ENCODE peak calls at places on chromosomes 16 and 17, in four cellular contexts. S, Q, G and U are unnamed samples. For H3K4me1 and H3F3A, the result is how much of the 10 kb centered on the place peaks cover.

GRCh38 chr17:31130286-31131224 is 35.8 kb downstream of the NF1 start:
- DNase-seq in S (no peak), G (peak), Q (peak), U (no peak)

GRCh38 chr16:57341441-57342303 is 16.9 kb upstream of the CCL22 start:
- DNase-seq in G (no peak), Q (no peak), S (peak), U (peak)

GRCh38 chr17:40111221-40112128 is 10.3 kb upstream of the MSL1 start:
- DNase-seq in G (peak), S (peak), Q (peak), U (peak)

GRCh38 chr17:44331249-44331760 is 6.7 kb upstream of the SLC25A39 start:
- DNase-seq in Q (peak), S (peak), G (peak), U (peak)

GRCh38 chr17:12667299-12667958 is 1.7 kb downstream of the MYOCD start:
- DNase-seq in G (peak), Q (peak), S (peak), U (no peak)

GRCh38 chr17:36614974-36615373 is 13.6 kb downstream of the MRM1 start:
- DNase-seq in Q (no peak), S (no peak), G (peak), U (no peak)

GRCh38 chr16:56332464-56333079 is 92.8 kb downstream of the AMFR start:
- DNase-seq in G (peak), Q (peak), S (peak), U (peak)

GRCh38 chr16:4728676-4729075 is 5.4 kb downstream of the ANKS3 start:
- DNase-seq in S (no peak), Q (no peak), G (no peak), U (no peak)

GRCh38 chr17:45063198-45063597 is 2.1 kb downstream of the NMT1 start:
- DNase-seq in G (no peak), S (peak), Q (no peak), U (no peak)

GRCh38 chr16:87324411-87325275 is 7.5 kb upstream of the C16orf95 start:
- DNase-seq in G (peak), Q (peak), S (peak), U (no peak)

GRCh38 chr17:61416540-61417363 is 17.1 kb downstream of the TBX2 start:
- DNase-seq in G (peak), Q (peak), S (peak), U (peak)

GRCh38 chr17:19410875-19411291 is at the start of gene RNF112:
- DNase-seq in Q (peak), G (peak), S (peak), U (no peak)

GRCh38 chr17:45929344-45929743 is 35.0 kb downstream of the MAPT start:
- DNase-seq in S (no peak), G (no peak), Q (no peak), U (no peak)

GRCh38 chr16:88705076-88705684 is 1.0 kb downstream of the RNF166 start:
- DNase-seq in S (peak), Q (no peak), G (no peak), U (no peak)

GRCh38 chr17:6454495-6455320 is 10.5 kb downstream of the PIMREG start:
- DNase-seq in S (no peak), G (peak), Q (peak), U (no peak)

GRCh38 chr16:26795184-26795583 is 271.5 kb upstream of the C16orf82 start:
- DNase-seq in Q (peak), S (no peak), G (peak), U (no peak)

GRCh38 chr16:22213236-22213635 is 7.2 kb downstream of the EEF2K start:
- DNase-seq in G (no peak), Q (no peak), S (no peak), U (no peak)

GRCh38 chr17:79616801-79617200 is 6.0 kb upstream of the RBFOX3 start:
- DNase-seq in S (no peak), Q (no peak), G (no peak), U (no peak)

GRCh38 chr17:81440511-81441244 is 45.4 kb downstream of the BAHCC1 start:
- DNase-seq in S (peak), G (peak), Q (peak), U (no peak)

GRCh38 chr17:48483471-48484131 is 47.2 kb downstream of the HOXB1 start:
- DNase-seq in S (peak), Q (peak), G (no peak), U (peak)

GRCh38 chr17:78544876-78545755 is 32.1 kb downstream of the DNAH17 start:
- DNase-seq in Q (no peak), S (no peak), G (no peak), U (no peak)

GRCh38 chr16:22035094-22035675 is 27.3 kb downstream of the MOSMO start:
- DNase-seq in S (no peak), G (no peak), Q (peak), U (no peak)

GRCh38 chr17:2990396-2990795 is 73.0 kb downstream of the OR1D5 start:
- DNase-seq in S (no peak), G (no peak), Q (no peak), U (no peak)

GRCh38 chr17:28760987-28761562 is 17.3 kb downstream of the TRAF4 start:
- DNase-seq in G (peak), S (peak), Q (peak), U (peak)

GRCh38 chr16:15073101-15073500 is 17.2 kb upstream of the NTAN1 start:
- DNase-seq in G (no peak), Q (no peak), S (no peak), U (no peak)

GRCh38 chr17:80959330-80960036 is 32.2 kb upstream of the CHMP6 start:
- DNase-seq in Q (no peak), S (peak), G (no peak), U (peak)

GRCh38 chr17:71438631-71439146 is 682.1 kb upstream of the SOX9 start:
- DNase-seq in S (peak), G (no peak), Q (no peak), U (peak)

GRCh38 chr17:71444011-71444574 is 676.7 kb upstream of the SOX9 start:
- DNase-seq in Q (no peak), G (no peak), S (no peak), U (no peak)

GRCh38 chr17:71440513-71440912 is 680.3 kb upstream of the SOX9 start:
- DNase-seq in Q (no peak), S (no peak), G (no peak), U (no peak)

GRCh38 chr17:71437176-71437575 is 683.6 kb upstream of the SOX9 start:
- DNase-seq in S (no peak), G (no peak), Q (no peak), U (no peak)

DNA sequence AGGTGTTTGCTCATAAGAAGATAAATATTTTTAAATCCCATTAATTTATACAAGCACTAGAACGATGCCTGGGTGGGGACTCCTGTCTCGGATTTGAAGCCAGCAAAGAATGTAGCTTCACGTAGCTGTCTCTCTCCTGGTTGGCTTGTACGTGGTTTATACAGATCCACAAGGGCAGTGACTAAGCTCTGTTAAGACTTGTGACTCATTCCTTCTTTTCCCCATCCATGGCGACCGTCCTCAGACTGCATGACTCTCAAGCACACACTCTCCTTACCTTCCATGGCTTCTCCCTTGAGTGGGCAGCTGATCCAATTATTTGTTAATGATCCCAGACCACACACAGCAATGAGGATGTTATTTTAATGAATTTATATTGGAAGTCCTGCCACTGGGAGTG is 679.7 kb upstream of the SOX9 start:
- DNase-seq in G (no peak), S (peak), Q (no peak), U (peak)
- H3K4me1 ChIP-seq in G (under half), S (under half), Q (under half), U (under half)

DNA sequence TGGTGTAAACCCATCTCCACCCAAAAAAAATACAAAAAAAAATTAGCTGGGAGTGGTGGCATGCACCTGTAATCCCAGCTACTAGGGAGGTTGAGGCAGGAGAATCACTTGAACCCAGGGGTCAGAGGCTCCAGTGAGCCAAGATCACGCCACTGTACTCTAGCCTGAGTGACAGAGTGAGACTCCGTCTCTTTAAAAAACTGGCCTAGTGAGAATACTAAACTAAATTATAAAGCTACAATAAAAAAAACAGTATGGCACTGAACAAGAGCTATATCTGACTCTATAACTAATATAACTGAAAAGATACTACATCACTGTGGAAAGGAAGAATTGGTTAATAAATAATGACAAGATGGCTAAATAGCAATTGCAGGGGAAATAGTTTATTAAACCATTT is 6.4 kb downstream of the SMURF2 start:
- DNase-seq in Q (no peak), S (no peak), G (no peak), U (no peak)
- H3F3A ChIP-seq in Q (under half), S (half or more), G (under half), U (half or more)

DNA sequence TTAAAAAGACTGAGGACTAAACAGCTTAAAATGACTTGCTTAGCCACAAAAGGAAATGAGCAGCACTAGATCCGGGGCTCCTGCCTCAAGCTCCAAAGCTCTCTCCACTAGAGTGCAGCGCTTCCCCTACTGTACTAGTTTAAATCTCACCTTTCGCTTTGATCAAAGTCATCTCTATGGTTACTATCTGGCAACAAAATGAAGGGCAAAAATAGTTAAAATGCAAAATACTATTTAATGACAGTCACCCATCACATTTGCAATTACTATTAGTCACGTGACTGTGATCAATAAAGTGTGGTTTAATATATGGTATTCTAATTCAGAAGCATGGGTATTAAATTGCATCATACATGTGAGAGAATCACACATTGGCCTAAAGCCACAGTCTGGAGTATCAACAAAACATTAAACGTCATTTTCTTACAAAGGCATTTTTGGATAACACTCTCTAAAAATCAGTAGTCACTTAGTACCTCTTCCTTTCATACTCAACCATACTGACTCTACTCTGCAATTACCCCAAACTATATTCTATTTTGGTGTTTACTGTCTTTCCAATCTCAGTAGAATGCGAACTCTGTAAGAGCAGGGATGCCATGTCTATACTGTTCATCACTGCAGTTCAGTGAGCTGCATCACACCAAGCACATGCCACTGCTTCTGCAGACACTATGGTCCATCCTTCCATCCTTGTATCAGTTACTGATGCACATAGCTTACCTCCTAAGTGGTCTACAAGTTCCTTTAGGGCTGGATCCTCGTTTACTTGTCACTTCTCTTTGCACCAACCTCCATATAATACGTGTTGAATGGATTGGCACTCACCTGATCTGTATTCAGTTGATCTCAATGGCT is 6.2 kb downstream of the PSMD12 start:
- DNase-seq in G (peak), Q (peak), S (peak), U (no peak)
- H3K4me1 ChIP-seq in G (under half), Q (under half), S (under half), U (under half)

GRCh38 chr17:50047083-50047482 is 8.8 kb upstream of the ITGA3 start:
- DNase-seq in S (no peak), G (no peak), Q (no peak), U (no peak)

GRCh38 chr17:50048146-50048720 is 7.7 kb upstream of the ITGA3 start:
- DNase-seq in Q (no peak), S (no peak), G (no peak), U (no peak)

GRCh38 chr17:50046667-50047066 is 9.2 kb upstream of the ITGA3 start:
- DNase-seq in Q (no peak), S (no peak), G (no peak), U (no peak)

GRCh38 chr17:50048988-50049387 is 6.9 kb upstream of the ITGA3 start:
- DNase-seq in Q (no peak), G (no peak), S (no peak), U (no peak)

DNA sequence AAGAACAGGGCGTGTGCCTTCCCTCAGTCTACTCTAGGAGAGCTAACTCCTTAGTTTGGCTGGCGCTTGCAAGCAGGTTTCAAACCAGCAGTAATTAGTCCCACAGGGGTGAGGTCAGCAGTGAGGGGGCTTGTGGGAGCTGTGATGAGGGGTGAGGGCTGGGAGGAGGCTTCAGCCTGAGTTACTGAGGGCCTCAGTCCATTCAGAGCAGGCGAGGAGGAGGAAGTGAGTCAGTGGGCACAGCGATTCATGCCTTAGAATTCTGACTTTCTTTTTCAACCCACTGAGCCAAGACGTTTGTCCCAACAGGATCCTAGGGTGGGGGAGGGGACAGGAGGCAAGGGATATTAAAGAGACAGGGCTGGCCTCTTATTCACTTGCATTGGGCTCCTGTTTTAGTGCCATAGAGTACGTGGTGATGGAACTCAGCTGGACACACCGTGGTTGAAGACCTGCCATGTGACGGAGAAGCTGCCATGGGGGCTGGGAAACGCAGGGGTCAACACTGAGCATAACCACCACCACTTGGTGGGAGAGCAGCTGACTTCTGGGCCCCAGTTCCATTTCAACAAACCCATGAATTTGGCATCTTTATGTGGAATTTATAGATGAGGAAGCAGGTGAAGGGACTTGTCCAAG is 8.3 kb upstream of the ITGA3 start:
- DNase-seq in Q (no peak), G (no peak), S (peak), U (no peak)
- H3F3A ChIP-seq in Q (under half), G (under half), S (under half), U (under half)

DNA sequence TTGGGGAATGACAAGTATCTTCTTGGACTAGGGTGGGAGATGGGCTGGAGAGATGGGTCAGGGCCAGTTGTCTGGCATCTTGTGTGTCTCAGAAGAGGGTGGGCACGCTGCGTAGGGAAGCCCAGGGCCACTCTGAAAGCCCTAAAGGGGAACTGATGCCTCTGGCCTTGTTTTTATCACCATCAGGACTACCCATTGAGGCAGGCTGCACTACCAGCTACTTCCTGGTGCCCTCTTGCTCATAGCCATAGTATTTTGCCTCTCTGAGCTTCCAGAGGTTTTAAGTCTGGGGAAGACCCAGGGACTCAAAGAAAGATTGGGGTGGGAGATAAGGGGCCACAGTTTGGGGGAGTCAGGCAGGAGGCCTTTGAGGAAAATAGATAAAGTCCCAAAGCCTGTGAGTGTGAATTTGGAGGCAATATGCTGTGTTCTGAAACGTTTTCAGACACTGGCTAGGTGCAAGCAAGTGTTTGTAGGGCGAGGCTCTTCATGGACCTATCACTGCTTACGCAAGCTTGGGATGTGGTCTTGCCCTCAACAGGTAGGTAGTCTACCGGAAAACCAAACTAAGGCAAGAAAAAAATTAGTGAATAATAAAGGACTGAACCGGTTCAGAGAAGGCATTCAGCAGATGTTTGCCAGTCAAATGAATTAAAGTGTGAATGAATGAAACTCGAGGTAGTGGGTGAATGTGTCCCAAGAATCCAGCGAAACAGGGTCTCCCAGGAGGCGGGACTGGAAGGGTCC is 688 bp upstream of the ITGB3 start:
- DNase-seq in G (no peak), Q (peak), S (no peak), U (no peak)
- H3K4me1 ChIP-seq in G (under half), Q (under half), S (under half), U (under half)

DNA sequence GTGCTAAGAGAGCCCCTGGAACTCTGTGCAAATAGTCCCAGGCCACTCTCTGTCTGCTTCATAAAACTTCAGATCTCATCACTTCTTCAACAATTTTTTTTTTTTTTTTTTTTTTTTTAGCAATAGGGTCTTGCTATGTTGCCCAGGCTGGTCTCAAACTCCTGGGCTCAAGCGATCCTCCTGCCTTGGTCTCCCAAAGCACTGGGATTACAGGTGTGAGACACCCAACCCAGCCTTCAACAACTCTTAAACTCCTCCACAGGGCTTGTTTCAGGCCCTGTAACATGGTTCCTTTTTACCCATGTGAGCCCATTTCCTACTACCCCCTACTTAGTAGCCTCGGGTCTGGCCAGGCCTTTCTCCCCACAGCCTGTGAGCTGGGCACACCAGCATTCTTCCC is 39.3 kb upstream of the ICAM2 start:
- DNase-seq in G (no peak), S (no peak), Q (no peak), U (no peak)
- H3F3A ChIP-seq in G (under half), S (under half), Q (under half), U (half or more)

GRCh38 chr17:1004769-1005295 is 7.9 kb downstream of the TIMM22 start:
- DNase-seq in Q (no peak), S (no peak), G (no peak), U (no peak)
- H3K4me1 ChIP-seq in Q (under half), S (under half), G (under half), U (under half)

DNA sequence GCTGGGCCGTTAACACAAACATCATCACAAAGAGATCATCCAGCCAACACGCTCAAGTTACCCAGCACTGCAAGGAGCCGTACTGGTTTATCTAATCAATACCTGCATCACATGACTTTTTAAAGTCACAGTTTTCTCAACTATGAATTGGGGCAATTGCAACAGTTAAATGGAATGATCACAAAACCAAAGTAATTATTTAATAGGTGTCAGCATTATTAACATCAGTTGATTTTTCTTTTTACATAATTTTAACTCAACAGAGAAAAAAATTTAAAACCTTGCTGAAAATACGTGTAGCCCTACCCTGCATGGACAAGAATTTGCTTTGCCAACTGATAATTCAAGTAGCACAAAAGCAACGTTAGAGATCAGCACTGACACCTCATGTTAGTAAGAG is 95.7 kb upstream of the SOX9 start:
- DNase-seq in Q (no peak), S (no peak), G (no peak), U (no peak)
- H3F3A ChIP-seq in Q (under half), S (under half), G (under half), U (under half)

GRCh38 chr17:77182773-77183172 is 42.0 kb downstream of the SEC14L1 start:
- DNase-seq in Q (no peak), S (no peak), G (no peak), U (no peak)
- H3K4me1 ChIP-seq in Q (under half), S (under half), G (half or more), U (under half)

GRCh38 chr16:70254095-70254964 is 2.6 kb upstream of the EXOSC6 start:
- DNase-seq in G (no peak), Q (peak), S (no peak), U (no peak)

GRCh38 chr16:70257391-70257790 is 5.7 kb upstream of the EXOSC6 start:
- DNase-seq in S (no peak), G (no peak), Q (no peak), U (no peak)

GRCh38 chr16:70253291-70254094 is 1.8 kb upstream of the EXOSC6 start:
- DNase-seq in Q (peak), G (peak), S (peak), U (no peak)

GRCh38 chr16:70254965-70255286 is 3.2 kb upstream of the EXOSC6 start:
- DNase-seq in Q (no peak), G (no peak), S (no peak), U (no peak)

GRCh38 chr16:70255584-70255983 is 3.8 kb upstream of the EXOSC6 start:
- DNase-seq in G (no peak), Q (no peak), S (no peak), U (no peak)
- H3F3A ChIP-seq in G (under half), Q (half or more), S (half or more), U (half or more)